ENCODE peak calls at places on chromosome 17, in five cellular contexts. C, W, H, O and U are unnamed samples.

GRCh38 chr17:29210879-29211278 is 30.7 kb upstream of the MYO18A start:
- DNase-seq in O (no peak), C (no peak), W (peak), H (no peak), U (no peak)

GRCh38 chr17:57988301-57989010 is 402 bp upstream of the VEZF1 start:
- DNase-seq in W (peak), C (no peak), O (no peak), H (peak), U (peak)

GRCh38 chr17:18185832-18186231 is 2.2 kb downstream of the ALKBH5 start:
- DNase-seq in C (no peak), W (no peak), O (no peak), H (no peak), U (peak)

GRCh38 chr17:10812674-10813073 is 8.8 kb upstream of the TMEM238L start:
- DNase-seq in H (no peak), W (no peak), C (no peak), O (no peak), U (no peak)

GRCh38 chr17:17149520-17150449 is 56.3 kb downstream of the PLD6 start:
- DNase-seq in C (no peak), H (no peak), W (no peak), O (peak), U (no peak)

GRCh38 chr17:78970834-78971763 is 8.6 kb downstream of the LGALS3BP start:
- DNase-seq in H (peak), O (peak), C (no peak), W (peak), U (peak)

GRCh38 chr17:33038740-33039139 is 47.1 kb downstream of the SPACA3 start:
- DNase-seq in W (peak), H (no peak), O (peak), C (no peak), U (peak)

GRCh38 chr17:8255499-8255898 is 6.4 kb downstream of the PFAS start:
- DNase-seq in H (no peak), O (no peak), C (no peak), W (no peak), U (no peak)

GRCh38 chr17:12548558-12548957 is 117.1 kb upstream of the MYOCD start:
- DNase-seq in C (no peak), H (no peak), O (no peak), W (no peak), U (no peak)

GRCh38 chr17:79892457-79893236 is 53.4 kb upstream of the CBX4 start:
- DNase-seq in C (no peak), H (peak), W (no peak), O (no peak), U (no peak)

GRCh38 chr17:56887105-56887504 is 26.7 kb downstream of the TRIM25 start:
- DNase-seq in O (no peak), C (no peak), H (no peak), W (peak), U (no peak)

GRCh38 chr17:48529191-48529979 is 1.4 kb downstream of the HOXB1 start:
- DNase-seq in O (no peak), H (no peak), W (no peak), C (no peak), U (no peak)

DNA sequence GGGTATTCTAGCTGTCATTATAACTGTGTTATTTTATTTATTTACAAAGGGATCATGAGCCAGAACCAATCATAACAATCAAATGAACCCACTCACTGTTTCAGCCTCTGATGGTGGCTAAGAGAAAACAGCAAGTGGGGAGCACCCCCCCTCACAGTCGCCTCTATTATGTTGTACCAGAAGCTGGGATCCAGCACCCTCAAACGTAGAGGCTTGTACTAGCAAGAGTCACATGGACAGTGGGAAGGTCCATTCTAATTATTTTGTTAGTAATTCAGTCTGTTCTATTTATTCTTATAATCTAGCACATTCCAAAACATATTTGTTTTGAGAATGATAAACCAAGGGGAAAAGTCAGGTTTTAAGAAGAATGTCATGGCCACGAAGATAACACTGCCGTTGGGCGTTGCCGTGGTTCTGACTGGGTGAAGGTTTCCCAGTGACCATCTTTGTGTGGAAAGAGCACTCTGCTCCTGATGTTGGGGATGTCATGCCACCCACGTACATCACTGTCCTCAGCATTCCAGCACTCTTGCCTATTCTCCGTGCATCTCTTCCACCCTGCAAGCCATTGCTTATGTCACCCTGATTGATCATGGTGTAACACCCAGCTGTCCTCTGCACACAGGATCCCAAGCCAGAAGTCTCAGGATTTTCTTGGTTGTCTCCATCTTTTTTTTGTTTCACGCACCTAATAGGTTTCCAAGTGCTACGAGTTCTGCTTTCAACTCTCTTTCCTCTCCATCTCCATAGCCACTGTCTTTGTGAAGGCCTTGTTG is 205.8 kb downstream of the PRKCA start:
- DNase-seq in C (no peak), O (no peak), W (no peak), H (no peak), U (peak)
- H3K4me3 ChIP-seq in C (no peak), O (no peak), W (no peak), H (no peak), U (no peak)

DNA sequence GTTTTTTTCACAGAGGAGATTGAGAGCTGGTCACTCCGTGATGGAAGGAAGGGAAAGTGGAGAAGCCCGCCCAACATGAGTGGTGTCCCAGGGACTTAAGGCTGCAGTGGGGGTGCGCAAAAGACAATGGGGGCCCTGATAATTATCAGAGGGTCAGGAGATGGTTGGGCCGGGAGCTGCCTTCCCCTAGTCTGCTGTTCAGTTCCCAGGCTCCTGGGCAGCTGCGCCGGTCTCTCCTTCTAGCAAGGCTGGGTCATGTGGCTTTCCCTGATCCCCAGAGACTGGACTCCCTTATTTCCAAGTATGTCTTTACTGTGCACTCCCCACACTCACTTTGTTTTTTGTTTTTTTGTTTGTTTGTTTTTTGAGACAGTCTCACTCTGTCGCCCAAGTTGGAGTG is 16.2 kb downstream of the CYGB start:
- DNase-seq in C (no peak), O (no peak), H (no peak), W (no peak), U (no peak)
- TF ChIP-seq CTCF in C (no peak), O (no peak), H (no peak), W (no peak), U (no peak)

DNA sequence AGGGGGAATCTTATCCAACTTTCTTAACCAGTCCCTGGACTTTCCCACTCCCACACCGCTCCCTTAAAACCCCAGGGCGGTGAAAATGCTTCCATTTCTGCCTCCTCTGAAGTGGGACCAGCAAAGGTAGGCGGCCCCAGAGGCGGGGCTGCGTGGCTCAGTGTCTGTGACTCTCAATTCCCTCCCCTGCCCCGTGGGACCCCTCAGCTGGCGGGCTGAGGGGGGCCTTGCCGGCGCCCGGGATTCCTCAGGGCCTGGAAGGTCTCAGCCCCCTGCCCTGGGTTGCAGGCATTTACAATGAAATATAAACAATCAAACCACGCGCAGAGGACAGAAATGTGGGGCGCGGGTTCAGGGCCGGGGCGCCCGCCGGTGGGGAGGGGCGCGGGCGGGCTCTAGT is 3.6 kb downstream of the SOST start:
- DNase-seq in W (no peak), C (no peak), H (no peak), O (no peak), U (no peak)
- H3K4me3 ChIP-seq in W (no peak), C (no peak), H (peak), O (peak), U (no peak)

GRCh38 chr17:38871247-38871991 is 1.6 kb downstream of the LASP1 start:
- DNase-seq in C (no peak), O (peak), H (peak), W (peak), U (peak)
- TF ChIP-seq CTCF in C (peak), O (no peak), H (no peak), W (peak), U (peak)

DNA sequence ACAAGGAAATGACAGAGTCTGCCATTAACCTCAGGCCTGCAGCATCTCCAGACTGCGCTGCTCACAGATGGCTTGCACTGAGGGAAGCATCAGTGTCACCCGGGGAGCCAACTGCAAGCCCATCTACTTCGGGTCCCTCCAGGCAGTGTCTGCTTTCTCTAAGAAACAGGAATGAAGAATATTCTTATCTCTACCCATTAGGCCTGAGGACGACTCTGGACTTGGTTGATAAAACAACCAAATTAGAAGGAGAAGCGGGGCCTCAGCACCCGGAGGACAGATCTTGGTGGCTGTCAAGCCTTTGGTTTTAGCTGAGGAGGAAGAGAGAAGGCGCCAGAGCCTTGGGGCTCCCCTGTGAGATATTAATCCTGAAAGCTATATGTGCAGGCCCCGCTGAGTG is 19.5 kb upstream of the MGAT5B start:
- DNase-seq in O (no peak), H (no peak), W (no peak), C (no peak), U (no peak)
- H3K4me3 ChIP-seq in O (no peak), H (no peak), W (no peak), C (no peak), U (no peak)

DNA sequence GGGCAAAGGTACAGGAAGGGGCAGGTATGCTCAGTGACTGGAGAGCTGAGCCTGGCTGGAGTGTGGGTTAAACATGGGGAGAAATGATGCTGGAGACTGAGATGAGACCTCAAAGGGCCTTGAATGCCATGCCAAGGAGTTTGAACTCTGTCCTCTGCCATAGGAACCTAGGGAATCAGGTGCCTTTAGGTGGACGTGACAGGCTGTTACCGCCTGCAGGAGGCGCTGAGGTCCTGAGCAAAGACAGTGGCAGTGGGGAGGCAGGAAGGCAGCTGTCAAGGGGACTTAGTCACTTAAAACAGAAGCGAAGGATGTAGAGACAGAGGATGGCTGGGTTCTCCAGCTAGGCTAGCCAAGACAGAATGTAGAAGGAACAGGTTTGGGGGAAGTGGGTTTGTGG is 9.1 kb downstream of the PSMB3 start:
- DNase-seq in H (no peak), O (no peak), C (no peak), W (peak), U (no peak)
- TF ChIP-seq CTCF in H (no peak), O (no peak), C (peak), W (peak), U (peak)

DNA sequence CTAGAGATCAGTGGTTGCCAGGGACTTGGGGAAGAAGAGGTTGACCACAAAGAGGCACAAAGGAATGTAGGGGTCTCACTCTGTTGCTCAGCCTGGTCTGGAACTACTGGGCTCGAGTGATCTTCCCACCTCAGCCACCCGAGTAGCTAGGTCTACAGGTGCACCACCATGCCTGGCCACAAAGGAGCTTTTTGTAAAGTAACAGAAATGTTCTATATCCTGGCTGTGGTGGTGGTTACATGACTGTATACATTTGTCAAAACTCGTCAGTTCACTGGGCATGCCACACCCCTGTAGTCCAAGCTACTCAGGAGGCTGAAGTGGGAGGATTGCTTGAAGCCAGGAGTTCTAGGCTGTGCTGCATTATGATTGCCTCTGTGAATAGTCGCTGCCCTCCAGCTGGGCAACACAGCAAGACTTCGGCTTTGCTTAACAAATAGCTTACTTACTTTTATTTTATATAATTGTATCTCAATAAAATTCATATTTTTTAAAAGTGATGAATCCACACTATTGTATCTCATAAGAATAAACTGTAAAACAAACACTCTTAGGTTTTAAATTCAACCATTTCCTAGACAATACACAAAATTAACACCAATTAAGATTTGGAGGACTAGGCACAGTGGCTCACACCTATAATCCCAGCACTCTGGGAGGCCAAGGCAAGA is 5.0 kb downstream of the SKA2 start:
- DNase-seq in C (no peak), H (no peak), O (no peak), W (no peak), U (no peak)
- H3K4me3 ChIP-seq in C (no peak), H (no peak), O (no peak), W (no peak), U (no peak)